ENCODE peak calls at places on chromosomes 5 and 9, in eight cellular contexts. S, I, A, N, C, Z, T and Q are unnamed samples.

GRCh38 chr9:12875216-12875615 is 100.4 kb downstream of the LURAP1L start:
- DNase-seq in S (no peak), A (no peak), Z (peak), N (peak), C (no peak), T (no peak), I (no peak), Q (no peak)

GRCh38 chr5:109849478-109850088 is 159.9 kb downstream of the MAN2A1 start:
- DNase-seq in C (no peak), T (no peak), S (no peak), I (no peak), N (no peak), Z (no peak), A (no peak), Q (no peak)

GRCh38 chr9:78261403-78262001 is 25.6 kb downstream of the CEP78 start:
- DNase-seq in S (peak), I (no peak), N (peak), T (no peak), Z (peak), C (no peak), A (peak), Q (no peak)

GRCh38 chr9:125325821-125326220 is 64.2 kb downstream of the GAPVD1 start:
- DNase-seq in C (no peak), Z (peak), N (no peak), S (no peak), A (no peak), T (no peak), I (no peak), Q (no peak)

GRCh38 chr9:73037613-73038012 is 84.8 kb upstream of the ALDH1A1 start:
- DNase-seq in C (no peak), T (no peak), Z (peak), S (no peak), N (peak), I (no peak), A (no peak), Q (no peak)

GRCh38 chr9:109912082-109912581 is 132.1 kb downstream of the PALM2AKAP2 start:
- DNase-seq in Z (no peak), N (peak), I (no peak), A (no peak), T (no peak), C (no peak), S (no peak), Q (no peak)

GRCh38 chr5:180136661-180137381 is 65.3 kb upstream of the RNF130 start:
- DNase-seq in Z (no peak), C (no peak), S (no peak), T (no peak), N (no peak), A (no peak), I (no peak), Q (peak)

GRCh38 chr9:116928884-116929283 is 241.8 kb downstream of the TRIM32 start:
- DNase-seq in A (no peak), T (peak), Z (no peak), N (no peak), C (no peak), I (no peak), S (no peak), Q (no peak)

GRCh38 chr9:12722131-12722530 is 28.9 kb downstream of the TYRP1 start:
- DNase-seq in N (peak), S (no peak), C (no peak), Z (no peak), A (no peak), T (no peak), I (no peak), Q (no peak)